ENCODE peak calls at places on chromosomes 6 and 20, in seven cellular contexts. N, W, J, O, A, B and Q are unnamed samples.
A peak's percentile ranks its signal among the peaks of the same experiment; 100 is the strongest.

GRCh38 chr20:14955396-14955795 is 618.0 kb upstream of the FLRT3 start:
- DNase-seq in N (no peak), W (no peak), J (no peak), O (no peak), A (no peak), B (no peak), Q (no peak)

GRCh38 chr6:29653452-29654038 is 3.3 kb upstream of the MOG start:
- DNase-seq in N (peak; percentile 48), W (peak; percentile 68), J (no peak), O (peak; percentile 92), A (no peak), B (peak; percentile 52), Q (peak; percentile 84)

GRCh38 chr6:134132494-134133141 is 80.2 kb upstream of the SLC2A12 start:
- DNase-seq in N (no peak), W (peak; percentile 81), J (peak; percentile 32), O (peak; percentile 17), A (no peak), B (peak; percentile 74), Q (peak; percentile 52)

GRCh38 chr6:35073211-35073610 is 67.9 kb downstream of the TCP11 start:
- DNase-seq in N (no peak), W (no peak), J (no peak), O (no peak), A (no peak), B (no peak), Q (no peak)

GRCh38 chr20:10553326-10553984 is 118.3 kb downstream of the SLX4IP start:
- DNase-seq in N (peak; percentile 64), W (peak; percentile 68), J (no peak), O (peak; percentile 90), A (peak; percentile 52), B (peak; percentile 47), Q (peak; percentile 88)

GRCh38 chr6:116221067-116221466 is 32.8 kb downstream of the TSPYL4 start:
- DNase-seq in N (no peak), W (peak; percentile 37), J (no peak), O (peak; percentile 38), A (no peak), B (peak; percentile 22), Q (peak; percentile 27)

GRCh38 chr6:29685718-29686326 is 4.9 kb upstream of the ZFP57 start:
- DNase-seq in N (no peak), W (no peak), J (no peak), O (no peak), A (no peak), B (no peak), Q (no peak)

GRCh38 chr6:39929039-39929732 is 5.1 kb downstream of the MOCS1 start:
- DNase-seq in N (no peak), W (no peak), J (no peak), O (no peak), A (no peak), B (no peak), Q (peak; percentile 13)

GRCh38 chr20:44644384-44645131 is 6.9 kb downstream of the ADA start:
- DNase-seq in N (no peak), W (no peak), J (no peak), O (no peak), A (no peak), B (no peak), Q (no peak)

GRCh38 chr6:128516514-128516898 is 3.9 kb downstream of the PTPRK start:
- DNase-seq in N (no peak), W (no peak), J (no peak), O (peak; percentile 58), A (no peak), B (no peak), Q (no peak)

GRCh38 chr6:125791151-125791819 is 525 bp downstream of the NCOA7 start:
- DNase-seq in N (no peak), W (peak; percentile 58), J (no peak), O (peak; percentile 76), A (peak; percentile 68), B (peak; percentile 42), Q (peak; percentile 72)

GRCh38 chr6:149218915-149219314 is 98.6 kb upstream of the TAB2 start:
- DNase-seq in N (no peak), W (no peak), J (no peak), O (no peak), A (no peak), B (no peak), Q (no peak)

GRCh38 chr6:110415297-110415916 is at the start of gene DDO:
- DNase-seq in N (peak; percentile 48), W (peak; percentile 61), J (no peak), O (no peak), A (peak; percentile 78), B (peak; percentile 48), Q (peak; percentile 62)

GRCh38 chr6:48423640-48424365 is 312.8 kb upstream of the PTCHD4 start:
- DNase-seq in N (no peak), W (peak; percentile 56), J (no peak), O (peak; percentile 68), A (no peak), B (peak; percentile 44), Q (peak; percentile 37)

GRCh38 chr20:43409041-43409913 is 48.4 kb upstream of the SRSF6 start:
- DNase-seq in N (no peak), W (peak; percentile 17), J (no peak), O (peak; percentile 63), A (no peak), B (no peak), Q (peak; percentile 75)

GRCh38 chr6:34147906-34148701 is 2.2 kb upstream of the GRM4 start:
- DNase-seq in N (no peak), W (no peak), J (no peak), O (no peak), A (peak; percentile 12), B (no peak), Q (no peak)

GRCh38 chr20:10910535-10911239 is 236.9 kb upstream of the JAG1 start:
- DNase-seq in N (no peak), W (peak; percentile 54), J (no peak), O (peak; percentile 47), A (no peak), B (peak; percentile 46), Q (peak; percentile 89)

GRCh38 chr6:24495516-24495847 is 713 bp downstream of the ALDH5A1 start:
- DNase-seq in N (peak; percentile 84), W (peak; percentile 61), J (no peak), O (peak; percentile 72), A (peak; percentile 55), B (peak; percentile 39), Q (peak; percentile 2)

DNA sequence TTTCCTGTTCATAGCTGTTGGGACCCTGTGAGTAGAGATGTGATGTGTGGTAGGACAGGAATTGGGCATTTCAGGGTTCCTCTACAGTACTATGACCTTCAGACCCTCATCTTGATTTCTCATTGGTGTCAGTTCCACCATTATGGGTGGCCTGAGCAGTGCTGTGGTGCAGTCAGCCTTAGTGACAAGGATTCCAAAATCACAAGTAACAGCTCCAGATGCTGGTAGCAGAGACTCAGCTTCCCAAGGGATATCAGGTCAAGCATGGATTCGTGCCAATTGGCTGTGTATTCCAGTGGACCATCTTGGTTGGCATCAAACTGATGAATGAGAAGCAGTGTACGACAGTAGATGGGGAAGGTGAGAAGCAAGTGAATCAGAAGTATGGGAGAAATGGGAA is 3.8 kb downstream of the SMIM26 start:
- DNase-seq in N (no peak), W (no peak), J (no peak), O (no peak), A (no peak), B (no peak), Q (no peak)
- H3K4me3 ChIP-seq in N (no peak overlapping the region), W (no peak overlapping the region), J (no peak overlapping the region), O (no peak overlapping the region), A (no peak overlapping the region), B (no peak overlapping the region), Q (no peak overlapping the region)

GRCh38 chr20:62670156-62670555 is 27.9 kb downstream of the SLCO4A1 start:
- DNase-seq in N (no peak), W (no peak), J (no peak), O (no peak), A (no peak), B (no peak), Q (no peak)

GRCh38 chr20:62667530-62668440 is 25.5 kb downstream of the SLCO4A1 start:
- DNase-seq in N (no peak), W (no peak), J (no peak), O (no peak), A (no peak), B (no peak), Q (no peak)

GRCh38 chr20:62666736-62667529 is 24.6 kb downstream of the SLCO4A1 start:
- DNase-seq in N (peak; percentile 65), W (no peak), J (no peak), O (no peak), A (peak; percentile 85), B (peak; percentile 12), Q (no peak)

GRCh38 chr20:62665826-62666735 is 23.8 kb downstream of the SLCO4A1 start:
- DNase-seq in N (no peak), W (no peak), J (no peak), O (no peak), A (no peak), B (no peak), Q (no peak)

DNA sequence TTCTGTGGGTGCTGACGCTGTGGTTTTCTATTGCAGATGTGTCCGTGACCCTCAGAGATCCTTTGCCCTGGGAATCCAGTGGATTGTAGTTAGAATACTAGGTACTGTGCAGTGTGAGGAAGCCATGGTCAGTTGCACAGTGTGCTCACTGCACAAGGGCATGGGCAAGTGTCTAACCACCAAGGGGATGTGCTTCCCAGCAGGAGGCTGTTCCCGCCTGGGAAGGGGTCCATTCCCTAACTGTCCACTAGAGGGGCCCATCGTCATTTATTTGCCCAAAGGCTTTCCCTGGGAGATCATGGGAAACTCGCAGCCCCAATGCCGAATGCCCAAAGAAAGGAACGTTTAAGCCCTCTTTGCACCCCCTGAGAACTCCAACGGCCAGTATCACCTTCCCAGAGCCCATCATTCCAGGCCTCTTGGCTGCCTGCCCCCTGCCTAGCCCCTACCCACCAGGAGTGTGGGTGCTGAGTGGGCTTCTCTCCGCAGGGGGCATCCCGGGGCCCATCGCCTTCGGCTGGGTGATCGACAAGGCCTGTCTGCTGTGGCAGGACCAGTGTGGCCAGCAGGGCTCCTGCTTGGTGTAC is 26.2 kb downstream of the SLCO4A1 start:
- DNase-seq in N (peak; percentile 71), W (peak; percentile 49), J (no peak), O (peak; percentile 78), A (peak; percentile 85), B (peak; percentile 37), Q (peak; percentile 81)
- TF ChIP-seq CTCF in N (peak; percentile 71), W (peak; percentile 91), J (peak; percentile 85), O (peak; percentile 91), A (peak; percentile 90), B (peak; percentile 92), Q (peak; percentile 93)

DNA sequence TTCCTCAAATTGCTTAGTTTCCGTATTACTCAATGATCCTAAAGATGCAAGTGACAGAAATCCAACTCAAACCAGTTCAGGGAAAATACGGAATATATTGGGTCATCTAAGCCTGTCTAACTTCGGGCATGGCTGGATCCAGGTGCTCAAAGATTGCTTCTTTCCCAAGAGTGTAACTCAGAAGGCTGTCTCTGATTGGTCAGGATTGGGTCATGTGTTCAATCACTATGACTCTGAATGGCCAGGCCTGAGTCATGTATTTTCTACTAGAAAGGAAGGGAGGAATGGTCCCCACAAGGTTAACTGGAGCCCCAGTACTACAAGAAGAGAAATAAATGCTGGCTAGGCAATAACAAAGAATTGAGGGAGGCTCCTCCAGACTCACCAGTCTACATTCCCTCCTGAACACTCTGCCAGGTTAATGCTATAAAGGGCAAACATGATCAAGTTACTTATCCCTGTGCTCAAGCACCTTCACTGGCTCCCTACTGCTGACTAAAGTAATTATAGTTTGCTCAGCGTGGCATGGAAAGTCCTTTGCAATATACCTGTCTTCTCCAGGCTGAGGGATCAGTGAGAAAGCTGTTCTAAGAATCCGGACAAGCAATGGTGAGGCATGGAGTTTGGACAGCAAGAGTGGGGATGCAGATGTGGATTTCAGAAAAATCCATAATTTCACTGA is 15.5 kb upstream of the PREX1 start:
- DNase-seq in N (no peak), W (no peak), J (no peak), O (no peak), A (no peak), B (no peak), Q (no peak)
- H3K4me3 ChIP-seq in N (no peak overlapping the region), W (no peak overlapping the region), J (no peak overlapping the region), O (no peak overlapping the region), A (no peak overlapping the region), B (no peak overlapping the region), Q (no peak overlapping the region)

GRCh38 chr20:1423625-1424106 is 30.8 kb upstream of the FKBP1A start:
- DNase-seq in N (peak; percentile 51), W (peak; percentile 83), J (no peak), O (peak; percentile 90), A (no peak), B (peak; percentile 73), Q (peak; percentile 51)
- TF ChIP-seq CTCF in N (no peak), W (peak; percentile 17), J (no peak), O (peak; percentile 48), A (no peak), B (peak; percentile 18), Q (no peak)